ENCODE peak calls at places on chromosomes 2 and 18, in seven cellular contexts. Z, X, R, K, H, C and W are unnamed samples.

GRCh38 chr2:164766217-164766616 is 75.4 kb downstream of the COBLL1 start:
- DNase-seq in X (no peak), R (no peak), H (no peak), C (no peak), Z (no peak), K (no peak), W (no peak)

GRCh38 chr2:181471783-181472182 is 14.6 kb downstream of the ITGA4 start:
- DNase-seq in R (no peak), K (no peak), H (no peak), X (no peak), C (no peak), Z (no peak), W (no peak)

GRCh38 chr2:138708682-138709241 is 71.4 kb downstream of the NXPH2 start:
- DNase-seq in R (no peak), X (no peak), C (peak), K (peak), H (no peak), Z (no peak), W (no peak)

GRCh38 chr2:227657204-227657845 is 9.3 kb upstream of the SCYGR5 start:
- DNase-seq in H (no peak), X (no peak), Z (peak), C (no peak), K (peak), R (no peak), W (no peak)

GRCh38 chr18:41004320-41004719 is 950.7 kb upstream of the PIK3C3 start:
- DNase-seq in X (no peak), R (no peak), K (no peak), H (no peak), C (no peak), Z (no peak), W (no peak)

GRCh38 chr2:110149330-110150220 is 34.0 kb upstream of the MALL start:
- DNase-seq in X (no peak), H (no peak), K (peak), R (no peak), C (no peak), Z (peak), W (peak)

GRCh38 chr2:128573531-128573930 is 254.9 kb upstream of the HS6ST1 start:
- DNase-seq in Z (no peak), K (no peak), X (no peak), H (no peak), R (no peak), C (no peak), W (no peak)

GRCh38 chr2:60158262-60158661 is 395.2 kb downstream of the BCL11A start:
- DNase-seq in K (no peak), R (no peak), C (no peak), X (no peak), Z (no peak), H (no peak), W (no peak)

GRCh38 chr2:7014201-7014640 is 97.0 kb downstream of the RNF144A start:
- DNase-seq in H (no peak), C (no peak), Z (no peak), X (no peak), K (peak), R (no peak), W (no peak)

GRCh38 chr18:48053881-48054586 is 123.6 kb upstream of the SMAD2 start:
- DNase-seq in Z (no peak), R (no peak), H (no peak), X (no peak), C (no peak), K (no peak), W (no peak)

GRCh38 chr2:11598228-11598731 is 64.4 kb downstream of the GREB1 start:
- DNase-seq in K (no peak), H (no peak), X (no peak), Z (no peak), R (peak), C (no peak), W (no peak)

GRCh38 chr2:127293386-127293757 is 572 bp downstream of the ERCC3 start:
- DNase-seq in X (no peak), K (no peak), H (no peak), R (no peak), Z (no peak), C (no peak), W (no peak)

GRCh38 chr2:24597181-24597870 is 106.3 kb downstream of the NCOA1 start:
- DNase-seq in R (no peak), C (no peak), Z (no peak), K (no peak), H (no peak), X (no peak), W (no peak)

GRCh38 chr2:127305985-127306585 is 12.1 kb upstream of the ERCC3 start:
- DNase-seq in C (no peak), K (peak), H (no peak), Z (no peak), X (no peak), R (no peak), W (no peak)

GRCh38 chr18:48073231-48073930 is 142.9 kb upstream of the SMAD2 start:
- DNase-seq in H (no peak), X (no peak), K (no peak), C (no peak), Z (no peak), R (no peak), W (no peak)

GRCh38 chr2:193793914-193794313 is 1599.2 kb upstream of the TMEFF2 start:
- DNase-seq in R (no peak), H (no peak), C (no peak), K (peak), X (no peak), Z (no peak), W (no peak)

GRCh38 chr2:174492963-174493431 is 6.2 kb upstream of the GPR155 start:
- DNase-seq in R (peak), K (no peak), X (no peak), C (no peak), Z (no peak), H (no peak), W (no peak)

GRCh38 chr18:28114472-28114871 is 62.5 kb downstream of the CDH2 start:
- DNase-seq in Z (no peak), R (no peak), H (no peak), C (no peak), X (no peak), K (peak), W (no peak)

GRCh38 chr2:237408280-237408679 is 5.7 kb downstream of the COL6A3 start:
- DNase-seq in Z (no peak), H (no peak), K (peak), C (peak), R (peak), X (no peak), W (no peak)
- H3K4me3 ChIP-seq in Z (peak), H (peak), K (no peak), C (peak), R (peak), X (no peak), W (peak)

GRCh38 chr2:102145939-102146338 is 3.4 kb downstream of the IL1R1 start:
- DNase-seq in C (no peak), K (no peak), H (no peak), Z (no peak), R (no peak), X (no peak), W (no peak)

GRCh38 chr2:102142829-102143449 is 393 bp downstream of the IL1R1 start:
- DNase-seq in R (no peak), K (peak), C (no peak), H (no peak), Z (no peak), X (no peak), W (no peak)

GRCh38 chr2:102145107-102145506 is 2.6 kb downstream of the IL1R1 start:
- DNase-seq in C (no peak), X (no peak), K (no peak), R (no peak), Z (no peak), H (no peak), W (no peak)

GRCh38 chr2:102143450-102143985 is 972 bp downstream of the IL1R1 start:
- DNase-seq in K (peak), H (no peak), R (no peak), Z (no peak), C (peak), X (no peak), W (no peak)

GRCh38 chr2:102144128-102144527 is 1.6 kb downstream of the IL1R1 start:
- DNase-seq in H (no peak), K (peak), X (no peak), C (no peak), Z (no peak), R (no peak), W (no peak)
- H3K4me3 ChIP-seq in H (peak), K (peak), X (no peak), C (no peak), Z (peak), R (no peak), W (peak)

DNA sequence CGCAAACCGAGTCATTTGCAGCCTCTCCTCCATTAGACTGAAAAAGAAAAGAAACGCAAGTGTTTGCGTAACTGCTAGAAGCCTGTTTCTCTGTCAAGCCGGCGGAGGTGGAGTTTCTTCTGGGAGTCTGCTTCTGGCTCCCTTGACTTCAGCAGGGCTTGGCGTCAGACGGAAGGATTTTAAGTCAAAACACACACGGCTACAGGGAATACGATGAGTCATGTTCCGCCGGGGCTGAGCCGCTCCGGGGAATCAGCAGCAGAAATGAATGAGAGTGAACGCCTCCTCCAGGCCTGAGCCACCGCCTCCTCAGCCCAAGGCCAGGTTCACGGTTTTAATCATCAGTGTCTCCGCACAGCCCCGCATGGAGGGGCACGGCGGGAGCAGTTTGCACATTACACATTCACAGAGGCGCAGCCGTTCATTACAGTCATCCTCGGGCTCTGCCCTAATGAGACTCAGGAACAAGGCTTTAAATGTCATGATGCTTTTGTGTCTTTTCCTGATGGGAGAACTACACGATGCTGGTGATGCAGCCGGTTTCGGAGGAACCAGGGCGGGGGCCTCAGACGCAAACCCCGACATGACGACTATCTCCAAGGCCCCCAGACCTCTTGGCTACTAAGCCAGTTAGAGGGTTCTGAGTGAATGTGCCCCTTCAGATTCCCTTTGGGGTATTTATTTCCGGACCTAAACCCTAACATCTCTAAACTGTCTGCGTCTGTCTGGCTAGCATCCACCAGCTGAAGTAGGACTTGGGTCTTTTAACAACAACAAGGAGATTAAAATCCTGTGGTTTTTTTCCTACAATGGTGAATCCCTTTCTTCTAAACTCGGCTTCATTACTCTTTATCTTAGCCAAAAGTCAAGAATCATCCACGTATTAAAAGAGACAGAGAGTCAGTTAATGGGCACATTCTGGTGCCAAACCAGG is 11.1 kb upstream of the SCG2 start:
- DNase-seq in C (peak), X (peak), H (peak), K (peak), R (peak), Z (peak), W (peak)
- H3K4me3 ChIP-seq in C (peak), X (no peak), H (peak), K (peak), R (peak), Z (peak), W (peak)

DNA sequence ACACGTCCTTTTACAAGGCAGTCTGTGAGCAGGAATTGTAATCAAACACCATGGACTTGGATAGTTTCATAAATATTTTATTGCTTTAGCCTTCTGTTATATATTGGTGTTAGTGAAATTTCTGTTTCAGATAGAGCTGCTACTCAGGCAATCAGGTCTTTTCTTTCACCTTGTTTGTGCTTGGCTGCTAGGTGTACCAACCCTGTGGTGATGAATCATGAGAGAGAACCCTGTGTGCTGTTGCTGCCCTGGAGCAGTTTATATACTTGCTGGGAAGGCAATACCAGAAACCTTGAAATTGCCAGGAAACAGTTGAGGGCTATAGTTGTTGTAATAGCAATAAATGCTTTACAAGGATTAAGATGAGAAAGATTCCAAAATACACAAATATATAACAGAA is 84.5 kb downstream of the FSHR start:
- DNase-seq in R (no peak), H (no peak), C (no peak), X (no peak), Z (no peak), K (no peak), W (no peak)
- H3K4me3 ChIP-seq in R (no peak), H (no peak), C (no peak), X (no peak), Z (no peak), K (no peak), W (no peak)

GRCh38 chr18:50969448-50969847 is 1.6 kb downstream of the ELAC1 start:
- DNase-seq in X (no peak), Z (no peak), K (no peak), H (no peak), C (no peak), R (no peak), W (no peak)
- H3K4me3 ChIP-seq in X (no peak), Z (no peak), K (no peak), H (no peak), C (no peak), R (no peak), W (no peak)

GRCh38 chr2:134027980-134028379 is 225.9 kb upstream of the MGAT5 start:
- DNase-seq in C (no peak), H (no peak), X (no peak), R (peak), Z (no peak), K (no peak), W (no peak)
- H3K4me3 ChIP-seq in C (no peak), H (peak), X (no peak), R (no peak), Z (no peak), K (no peak), W (no peak)